ENCODE peak calls at places on chromosome 4, in four cellular contexts. One of them, this sample, is unnamed.

GRCh38 chr4:158861281-158861680 is 92.5 kb downstream of the FNIP2 start:
- DNase-seq in A549: no peak
- DNase-seq in endothelial cell of umbilical vein: no peak
- DNase-seq in GM12892: no peak
- DNase-seq in this sample: no peak

GRCh38 chr4:101711590-101712255 is 78.8 kb upstream of the BANK1 start:
- DNase-seq in A549: no peak
- DNase-seq in GM12892: no peak
- DNase-seq in endothelial cell of umbilical vein: no peak
- DNase-seq in this sample: no peak

GRCh38 chr4:10620935-10621488 is 63.6 kb downstream of the CLNK start:
- DNase-seq in endothelial cell of umbilical vein: no peak
- DNase-seq in GM12892: no peak
- DNase-seq in A549: no peak
- DNase-seq in this sample: no peak

GRCh38 chr4:183438458-183439113 is 5.8 kb upstream of the CDKN2AIP start:
- DNase-seq in GM12892: no peak
- DNase-seq in endothelial cell of umbilical vein: peak
- DNase-seq in A549: peak
- DNase-seq in this sample: peak

GRCh38 chr4:188297873-188298272 is 158.6 kb downstream of the TRIML1 start:
- DNase-seq in GM12892: no peak
- DNase-seq in endothelial cell of umbilical vein: no peak
- DNase-seq in A549: no peak
- DNase-seq in this sample: peak

GRCh38 chr4:47198791-47199190 is 167.4 kb downstream of the GABRB1 start:
- DNase-seq in A549: no peak
- DNase-seq in GM12892: no peak
- DNase-seq in endothelial cell of umbilical vein: no peak
- DNase-seq in this sample: no peak

GRCh38 chr4:184293552-184293951 is 75.9 kb upstream of the ENPP6 start:
- DNase-seq in GM12892: no peak
- DNase-seq in A549: no peak
- DNase-seq in endothelial cell of umbilical vein: peak
- DNase-seq in this sample: no peak

GRCh38 chr4:84563002-84563401 is 19.9 kb upstream of the CDS1 start:
- DNase-seq in endothelial cell of umbilical vein: no peak
- DNase-seq in A549: no peak
- DNase-seq in GM12892: no peak
- DNase-seq in this sample: no peak

GRCh38 chr4:108193891-108194672 is 25.4 kb upstream of the LEF1 start:
- DNase-seq in GM12892: no peak
- DNase-seq in A549: no peak
- DNase-seq in endothelial cell of umbilical vein: no peak
- DNase-seq in this sample: no peak

GRCh38 chr4:27463816-27464215 is 603.2 kb downstream of the STIM2 start:
- DNase-seq in endothelial cell of umbilical vein: no peak
- DNase-seq in GM12892: no peak
- DNase-seq in A549: no peak
- DNase-seq in this sample: peak

GRCh38 chr4:15778742-15779231 is 659 bp downstream of the CD38 start:
- DNase-seq in A549: peak
- DNase-seq in GM12892: peak
- DNase-seq in endothelial cell of umbilical vein: no peak
- DNase-seq in this sample: no peak

GRCh38 chr4:91025240-91026173 is 898.3 kb downstream of the CCSER1 start:
- DNase-seq in endothelial cell of umbilical vein: no peak
- DNase-seq in GM12892: no peak
- DNase-seq in A549: no peak
- DNase-seq in this sample: no peak

GRCh38 chr4:43690121-43690520 is 758.5 kb downstream of the KCTD8 start:
- DNase-seq in A549: no peak
- DNase-seq in endothelial cell of umbilical vein: no peak
- DNase-seq in GM12892: no peak
- DNase-seq in this sample: no peak

GRCh38 chr4:2733844-2734574 is 22.1 kb downstream of the TNIP2 start:
- DNase-seq in endothelial cell of umbilical vein: no peak
- DNase-seq in GM12892: no peak
- DNase-seq in A549: no peak
- DNase-seq in this sample: no peak

GRCh38 chr4:48669086-48669485 is 111.0 kb downstream of the FRYL start:
- DNase-seq in endothelial cell of umbilical vein: no peak
- DNase-seq in GM12892: no peak
- DNase-seq in A549: no peak
- DNase-seq in this sample: no peak

GRCh38 chr4:139266583-139267257 is 13.3 kb downstream of the MGARP start:
- DNase-seq in endothelial cell of umbilical vein: peak
- DNase-seq in GM12892: peak
- DNase-seq in A549: peak
- DNase-seq in this sample: peak

DNA sequence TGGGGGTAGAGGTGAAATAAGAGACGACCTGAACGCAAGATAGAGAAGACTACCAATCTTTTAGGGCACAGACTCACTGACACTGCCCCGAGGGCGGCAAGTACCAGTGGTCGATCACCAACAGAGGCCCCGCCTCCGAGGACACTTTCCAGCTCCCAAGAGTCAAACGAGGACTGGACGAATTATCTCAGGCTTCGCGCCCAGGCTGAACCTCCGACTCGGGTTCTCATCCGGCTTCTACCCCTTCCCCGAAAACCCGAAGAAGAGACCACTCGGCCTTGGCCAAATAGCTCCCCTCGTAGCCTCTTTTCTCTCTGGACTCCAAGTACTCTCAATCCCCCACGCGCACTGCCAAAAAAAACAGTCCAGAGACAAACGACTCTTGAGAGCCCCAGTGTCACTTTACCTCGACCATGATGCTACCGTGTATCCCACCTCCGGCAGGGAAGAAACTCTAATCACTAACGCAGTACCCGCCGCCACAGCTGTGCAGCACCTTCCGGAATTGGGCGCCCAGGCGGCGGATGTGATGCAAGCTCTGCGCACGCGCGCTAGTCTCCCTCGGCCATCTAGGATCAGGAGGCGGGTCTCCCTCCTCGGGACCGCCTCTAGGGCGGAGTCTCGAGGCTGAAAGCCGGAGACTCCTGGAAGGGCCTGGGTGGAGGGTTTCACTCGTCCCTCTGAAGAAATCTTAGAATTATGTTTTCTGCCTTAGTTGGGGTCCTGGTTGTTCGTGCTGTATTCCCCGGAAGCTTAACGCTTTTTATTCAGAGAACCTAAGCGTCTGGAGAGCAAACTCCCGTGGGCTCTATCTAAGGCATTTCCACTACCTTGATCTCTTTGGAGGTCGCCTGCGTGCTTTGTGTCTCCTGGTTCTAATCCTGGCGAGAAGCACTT is at the start of gene PLRG1:
- DNase-seq in A549: peak
- DNase-seq in GM12892: peak
- DNase-seq in endothelial cell of umbilical vein: peak
- DNase-seq in this sample: peak
- TF ChIP-seq POLR2A in A549: peak
- TF ChIP-seq POLR2A in GM12892: peak
- TF ChIP-seq POLR2A in endothelial cell of umbilical vein: peak
- TF ChIP-seq POLR2A in this sample: peak

GRCh38 chr4:54542119-54542438 is 115.7 kb upstream of the KIT start:
- DNase-seq in GM12892: no peak
- DNase-seq in A549: no peak
- DNase-seq in endothelial cell of umbilical vein: no peak
- DNase-seq in this sample: no peak
- TF ChIP-seq POLR2A in GM12892: no peak
- TF ChIP-seq POLR2A in A549: no peak
- TF ChIP-seq POLR2A in endothelial cell of umbilical vein: no peak
- TF ChIP-seq POLR2A in this sample: no peak

GRCh38 chr4:56531149-56531770 is 25.7 kb downstream of the ARL9 start:
- DNase-seq in GM12892: no peak
- DNase-seq in A549: no peak
- DNase-seq in endothelial cell of umbilical vein: no peak
- DNase-seq in this sample: no peak

GRCh38 chr4:56532239-56532638 is 26.6 kb downstream of the ARL9 start:
- DNase-seq in endothelial cell of umbilical vein: no peak
- DNase-seq in GM12892: no peak
- DNase-seq in A549: no peak
- DNase-seq in this sample: no peak

GRCh38 chr4:56531823-56532222 is 26.2 kb downstream of the ARL9 start:
- DNase-seq in endothelial cell of umbilical vein: no peak
- DNase-seq in A549: no peak
- DNase-seq in GM12892: no peak
- DNase-seq in this sample: no peak

GRCh38 chr4:56535915-56536314 is 30.3 kb downstream of the ARL9 start:
- DNase-seq in A549: no peak
- DNase-seq in endothelial cell of umbilical vein: no peak
- DNase-seq in GM12892: no peak
- DNase-seq in this sample: no peak

DNA sequence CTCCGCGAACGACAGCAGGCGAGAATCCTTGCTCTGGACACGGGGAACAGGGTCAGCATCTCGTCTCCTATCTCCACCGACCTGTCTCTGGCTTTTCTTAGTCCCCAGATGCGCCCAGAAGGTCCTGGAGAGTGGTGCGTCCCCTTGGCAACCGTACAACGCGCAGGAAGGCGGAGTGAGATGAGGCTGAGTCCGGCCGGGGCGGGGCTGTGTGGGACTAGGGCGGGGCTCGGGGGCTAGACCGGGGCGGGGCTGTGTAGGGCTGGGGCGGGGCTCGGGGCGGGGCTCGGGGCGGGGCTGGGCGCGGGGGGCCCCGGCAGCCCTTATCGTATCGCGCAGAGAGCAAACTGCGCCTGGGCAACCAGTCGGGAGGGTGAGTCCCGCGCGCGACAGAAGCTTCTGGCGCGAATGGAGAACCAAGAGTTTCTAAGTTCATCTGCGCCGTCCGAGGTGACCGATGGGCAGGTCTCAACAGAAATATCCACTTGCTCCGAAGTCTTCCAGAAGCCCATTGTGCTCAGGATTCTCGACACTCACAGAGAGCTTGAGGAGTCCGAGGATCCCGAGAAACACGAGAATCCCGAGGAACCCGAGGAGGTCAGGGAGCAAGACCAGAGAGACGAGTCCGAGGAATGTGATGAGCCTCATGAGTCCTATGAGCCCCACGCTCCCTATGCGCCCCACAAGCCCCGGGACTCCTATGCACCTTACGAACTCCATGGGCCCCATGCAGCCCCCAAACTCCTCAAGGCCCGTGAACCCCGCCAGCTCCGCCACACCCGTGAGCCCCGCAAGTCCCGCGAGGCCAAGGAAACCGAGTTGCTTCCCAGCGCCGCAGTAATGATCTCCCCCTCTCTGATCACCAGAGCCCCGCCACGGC is 24.9 kb downstream of the ARL9 start:
- DNase-seq in A549: peak
- DNase-seq in endothelial cell of umbilical vein: peak
- DNase-seq in GM12892: peak
- DNase-seq in this sample: peak
- TF ChIP-seq POLR2A in A549: peak
- TF ChIP-seq POLR2A in endothelial cell of umbilical vein: peak
- TF ChIP-seq POLR2A in GM12892: no peak
- TF ChIP-seq POLR2A in this sample: peak

GRCh38 chr4:148782284-148782683 is 340.1 kb upstream of the NR3C2 start:
- DNase-seq in endothelial cell of umbilical vein: no peak
- DNase-seq in GM12892: no peak
- DNase-seq in A549: no peak
- DNase-seq in this sample: no peak
- TF ChIP-seq POLR2A in endothelial cell of umbilical vein: no peak
- TF ChIP-seq POLR2A in GM12892: no peak
- TF ChIP-seq POLR2A in A549: no peak
- TF ChIP-seq POLR2A in this sample: no peak

DNA sequence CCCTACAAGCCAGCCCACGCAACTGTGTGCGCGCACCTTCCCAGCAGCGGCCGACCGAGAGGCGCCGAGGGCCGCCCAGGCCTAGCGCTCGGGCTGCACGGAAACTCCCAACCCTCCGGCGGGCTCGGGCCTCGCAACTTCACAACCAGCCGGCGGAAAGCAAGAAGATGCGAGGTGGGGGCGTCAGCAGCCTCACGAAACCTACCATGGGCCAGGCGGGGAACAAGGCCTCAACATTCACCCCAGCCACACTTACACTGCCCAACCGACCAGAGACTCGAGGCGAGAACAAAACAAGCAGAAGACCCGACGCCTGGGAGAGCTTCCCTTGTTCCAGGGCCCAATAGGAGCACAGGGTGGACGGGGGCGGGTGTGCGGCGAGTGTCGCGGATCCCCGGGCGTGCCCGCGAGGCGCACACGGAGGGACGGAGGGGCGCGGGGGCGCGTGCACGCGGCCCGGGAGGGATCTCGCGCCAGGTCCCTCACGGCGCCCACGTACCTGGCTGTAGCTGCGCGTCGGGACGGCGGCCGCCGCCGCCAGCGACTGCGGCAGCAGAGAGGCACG is 636 bp downstream of the GRSF1 start:
- DNase-seq in GM12892: peak
- DNase-seq in endothelial cell of umbilical vein: peak
- DNase-seq in A549: peak
- DNase-seq in this sample: peak
- TF ChIP-seq POLR2A in GM12892: peak
- TF ChIP-seq POLR2A in endothelial cell of umbilical vein: no peak
- TF ChIP-seq POLR2A in A549: no peak
- TF ChIP-seq POLR2A in this sample: no peak